ENCODE peak calls at places on chromosomes 4 and X, in six cellular contexts. L, I, A, K, Q and O are unnamed samples.

GRCh38 chr4:189022441-189023035 is 883.3 kb downstream of the TRIML1 start:
- DNase-seq in L (no peak), I (no peak), A (peak), K (no peak), Q (peak), O (no peak)

GRCh38 chrX:15340867-15341266 is 5.5 kb upstream of the PIGA start:
- DNase-seq in L (no peak), I (no peak), A (no peak), K (no peak), Q (no peak), O (no peak)

GRCh38 chrX:154013614-154014360 is 5.9 kb downstream of the IRAK1 start:
- DNase-seq in L (peak), I (peak), A (no peak), K (peak), Q (no peak), O (peak)

GRCh38 chr4:155371432-155372043 is 5.2 kb downstream of the MAP9 start:
- DNase-seq in L (no peak), I (no peak), A (peak), K (no peak), Q (no peak), O (no peak)

GRCh38 chr4:6408263-6408662 is 64.2 kb downstream of the PPP2R2C start:
- DNase-seq in L (peak), I (no peak), A (no peak), K (no peak), Q (no peak), O (peak)

GRCh38 chrX:18971506-18971905 is 12.4 kb downstream of the PHKA2 start:
- DNase-seq in L (no peak), I (no peak), A (no peak), K (no peak), Q (no peak), O (no peak)

GRCh38 chr4:112747035-112747434 is 110.1 kb downstream of the LARP7 start:
- DNase-seq in L (no peak), I (no peak), A (no peak), K (no peak), Q (no peak), O (no peak)

GRCh38 chr4:184383497-184384055 is 90.8 kb downstream of the IRF2 start:
- DNase-seq in L (no peak), I (no peak), A (peak), K (peak), Q (peak), O (peak)

GRCh38 chr4:84279678-84280077 is 219.4 kb downstream of the NKX6-1 start:
- DNase-seq in L (no peak), I (no peak), A (peak), K (peak), Q (no peak), O (no peak)

GRCh38 chrX:11472381-11472780 is 179.2 kb downstream of the AMELX start:
- DNase-seq in L (no peak), I (no peak), A (no peak), K (no peak), Q (no peak), O (no peak)

GRCh38 chr4:55920571-55920970 is 28.2 kb upstream of the CEP135 start:
- DNase-seq in L (no peak), I (no peak), A (peak), K (no peak), Q (no peak), O (no peak)

GRCh38 chrX:50036481-50036880 is 114.1 kb downstream of the CLCN5 start:
- DNase-seq in L (no peak), I (no peak), A (no peak), K (no peak), Q (no peak), O (no peak)

GRCh38 chrX:66635360-66635759 is 3.5 kb downstream of the EDA2R start:
- DNase-seq in L (no peak), I (no peak), A (peak), K (no peak), Q (peak), O (no peak)

GRCh38 chr4:100366213-100366612 is 151.6 kb downstream of the EMCN start:
- DNase-seq in L (no peak), I (no peak), A (no peak), K (no peak), Q (no peak), O (no peak)

GRCh38 chr4:145878501-145879435 is 59.9 kb downstream of the ZNF827 start:
- DNase-seq in L (no peak), I (no peak), A (no peak), K (peak), Q (no peak), O (no peak)

GRCh38 chr4:13705521-13706035 is 78.1 kb upstream of the BOD1L1 start:
- DNase-seq in L (no peak), I (no peak), A (no peak), K (no peak), Q (no peak), O (no peak)

GRCh38 chrX:130413415-130413814 is 11.6 kb downstream of the RBMX2 start:
- DNase-seq in L (no peak), I (no peak), A (peak), K (no peak), Q (no peak), O (no peak)

GRCh38 chr4:174553828-174554227 is 31.5 kb upstream of the HPGD start:
- DNase-seq in L (no peak), I (no peak), A (peak), K (no peak), Q (peak), O (no peak)

GRCh38 chr4:8278421-8279287 is 9.1 kb downstream of the HTRA3 start:
- DNase-seq in L (peak), I (no peak), A (peak), K (peak), Q (peak), O (no peak)

GRCh38 chr4:180106997-180107396 is 2136.2 kb upstream of the TENM3 start:
- DNase-seq in L (no peak), I (no peak), A (no peak), K (no peak), Q (no peak), O (no peak)

GRCh38 chr4:184959786-184960185 is 58.5 kb upstream of the HELT start:
- DNase-seq in L (no peak), I (no peak), A (no peak), K (no peak), Q (no peak), O (no peak)

GRCh38 chrX:98350940-98351339 is 1467.2 kb downstream of the RPA4 start:
- DNase-seq in L (no peak), I (no peak), A (no peak), K (no peak), Q (no peak), O (no peak)